ENCODE peak calls at places on chromosome 11, in nine cellular contexts. One of them, this sample, is unnamed.

GRCh38 chr11:2945757-2946287 is 16.6 kb upstream of the PHLDA2 start:
- DNase-seq in HCEC 1CT: no peak
- DNase-seq in neural progenitor cell: no peak
- DNase-seq in mesothelial cell of epicardium: no peak
- DNase-seq in KBM-7: no peak
- DNase-seq in stimulated activated CD4-positive, alpha-beta T cell treated with anti-CD3 and anti-CD28 coated beads, Interleukin-12 subunit alpha, Interleukin-12 subunit beta, amount 100 ng/mL, for 4 hours: no peak
- DNase-seq in cardiac septum: no peak
- DNase-seq in stimulated activated CD8-positive, alpha-beta memory T cell treated with anti-CD3 and anti-CD28 coated beads, Interleukin-7, amount 100 ng/mL, for 48 hours: no peak
- DNase-seq in activated CD8-positive, alpha-beta memory T cell treated with anti-CD3 and anti-CD28 coated beads, Interleukin-2, amount 10 ng/mL, durations not matched to agents 7 days and 5 days: no peak
- DNase-seq in this sample: no peak

GRCh38 chr11:134911514-134912180 is 499.6 kb upstream of the B3GAT1 start:
- DNase-seq in activated CD8-positive, alpha-beta memory T cell treated with anti-CD3 and anti-CD28 coated beads, Interleukin-2, amount 10 ng/mL, durations not matched to agents 7 days and 5 days: no peak
- DNase-seq in mesothelial cell of epicardium: no peak
- DNase-seq in HCEC 1CT: no peak
- DNase-seq in KBM-7: no peak
- DNase-seq in cardiac septum: no peak
- DNase-seq in stimulated activated CD8-positive, alpha-beta memory T cell treated with anti-CD3 and anti-CD28 coated beads, Interleukin-7, amount 100 ng/mL, for 48 hours: no peak
- DNase-seq in stimulated activated CD4-positive, alpha-beta T cell treated with anti-CD3 and anti-CD28 coated beads, Interleukin-12 subunit alpha, Interleukin-12 subunit beta, amount 100 ng/mL, for 4 hours: no peak
- DNase-seq in neural progenitor cell: no peak
- DNase-seq in this sample: no peak

GRCh38 chr11:5489571-5490357 is 1.3 kb downstream of the OR52D1 start:
- DNase-seq in stimulated activated CD8-positive, alpha-beta memory T cell treated with anti-CD3 and anti-CD28 coated beads, Interleukin-7, amount 100 ng/mL, for 48 hours: no peak
- DNase-seq in cardiac septum: no peak
- DNase-seq in activated CD8-positive, alpha-beta memory T cell treated with anti-CD3 and anti-CD28 coated beads, Interleukin-2, amount 10 ng/mL, durations not matched to agents 7 days and 5 days: no peak
- DNase-seq in KBM-7: no peak
- DNase-seq in neural progenitor cell: no peak
- DNase-seq in mesothelial cell of epicardium: no peak
- DNase-seq in stimulated activated CD4-positive, alpha-beta T cell treated with anti-CD3 and anti-CD28 coated beads, Interleukin-12 subunit alpha, Interleukin-12 subunit beta, amount 100 ng/mL, for 4 hours: no peak
- DNase-seq in HCEC 1CT: no peak
- DNase-seq in this sample: no peak

GRCh38 chr11:124481365-124482323 is 36.1 kb upstream of the OR8B8 start:
- DNase-seq in neural progenitor cell: peak
- DNase-seq in KBM-7: peak
- DNase-seq in stimulated activated CD8-positive, alpha-beta memory T cell treated with anti-CD3 and anti-CD28 coated beads, Interleukin-7, amount 100 ng/mL, for 48 hours: no peak
- DNase-seq in stimulated activated CD4-positive, alpha-beta T cell treated with anti-CD3 and anti-CD28 coated beads, Interleukin-12 subunit alpha, Interleukin-12 subunit beta, amount 100 ng/mL, for 4 hours: no peak
- DNase-seq in mesothelial cell of epicardium: no peak
- DNase-seq in HCEC 1CT: peak
- DNase-seq in cardiac septum: no peak
- DNase-seq in activated CD8-positive, alpha-beta memory T cell treated with anti-CD3 and anti-CD28 coated beads, Interleukin-2, amount 10 ng/mL, durations not matched to agents 7 days and 5 days: no peak
- DNase-seq in this sample: peak

GRCh38 chr11:47516984-47517853 is 35.7 kb downstream of the CELF1 start:
- DNase-seq in stimulated activated CD8-positive, alpha-beta memory T cell treated with anti-CD3 and anti-CD28 coated beads, Interleukin-7, amount 100 ng/mL, for 48 hours: no peak
- DNase-seq in cardiac septum: no peak
- DNase-seq in stimulated activated CD4-positive, alpha-beta T cell treated with anti-CD3 and anti-CD28 coated beads, Interleukin-12 subunit alpha, Interleukin-12 subunit beta, amount 100 ng/mL, for 4 hours: no peak
- DNase-seq in HCEC 1CT: no peak
- DNase-seq in mesothelial cell of epicardium: no peak
- DNase-seq in activated CD8-positive, alpha-beta memory T cell treated with anti-CD3 and anti-CD28 coated beads, Interleukin-2, amount 10 ng/mL, durations not matched to agents 7 days and 5 days: no peak
- DNase-seq in neural progenitor cell: no peak
- DNase-seq in KBM-7: no peak
- DNase-seq in this sample: no peak

GRCh38 chr11:56846631-56847400 is 98.3 kb upstream of the OR9G4 start:
- DNase-seq in KBM-7: no peak
- DNase-seq in stimulated activated CD4-positive, alpha-beta T cell treated with anti-CD3 and anti-CD28 coated beads, Interleukin-12 subunit alpha, Interleukin-12 subunit beta, amount 100 ng/mL, for 4 hours: no peak
- DNase-seq in HCEC 1CT: no peak
- DNase-seq in mesothelial cell of epicardium: no peak
- DNase-seq in neural progenitor cell: no peak
- DNase-seq in cardiac septum: no peak
- DNase-seq in stimulated activated CD8-positive, alpha-beta memory T cell treated with anti-CD3 and anti-CD28 coated beads, Interleukin-7, amount 100 ng/mL, for 48 hours: no peak
- DNase-seq in activated CD8-positive, alpha-beta memory T cell treated with anti-CD3 and anti-CD28 coated beads, Interleukin-2, amount 10 ng/mL, durations not matched to agents 7 days and 5 days: no peak
- DNase-seq in this sample: no peak

GRCh38 chr11:26247340-26247739 is 84.6 kb upstream of the ANO3 start:
- DNase-seq in mesothelial cell of epicardium: no peak
- DNase-seq in KBM-7: no peak
- DNase-seq in stimulated activated CD8-positive, alpha-beta memory T cell treated with anti-CD3 and anti-CD28 coated beads, Interleukin-7, amount 100 ng/mL, for 48 hours: no peak
- DNase-seq in neural progenitor cell: no peak
- DNase-seq in HCEC 1CT: peak
- DNase-seq in stimulated activated CD4-positive, alpha-beta T cell treated with anti-CD3 and anti-CD28 coated beads, Interleukin-12 subunit alpha, Interleukin-12 subunit beta, amount 100 ng/mL, for 4 hours: no peak
- DNase-seq in activated CD8-positive, alpha-beta memory T cell treated with anti-CD3 and anti-CD28 coated beads, Interleukin-2, amount 10 ng/mL, durations not matched to agents 7 days and 5 days: no peak
- DNase-seq in cardiac septum: no peak
- DNase-seq in this sample: no peak

GRCh38 chr11:11743216-11743615 is 98.6 kb upstream of the USP47 start:
- DNase-seq in stimulated activated CD8-positive, alpha-beta memory T cell treated with anti-CD3 and anti-CD28 coated beads, Interleukin-7, amount 100 ng/mL, for 48 hours: no peak
- DNase-seq in mesothelial cell of epicardium: no peak
- DNase-seq in cardiac septum: no peak
- DNase-seq in neural progenitor cell: no peak
- DNase-seq in activated CD8-positive, alpha-beta memory T cell treated with anti-CD3 and anti-CD28 coated beads, Interleukin-2, amount 10 ng/mL, durations not matched to agents 7 days and 5 days: no peak
- DNase-seq in HCEC 1CT: no peak
- DNase-seq in KBM-7: no peak
- DNase-seq in stimulated activated CD4-positive, alpha-beta T cell treated with anti-CD3 and anti-CD28 coated beads, Interleukin-12 subunit alpha, Interleukin-12 subunit beta, amount 100 ng/mL, for 4 hours: no peak
- DNase-seq in this sample: no peak

GRCh38 chr11:117010808-117011540 is 87.3 kb downstream of the SIK3 start:
- DNase-seq in cardiac septum: no peak
- DNase-seq in activated CD8-positive, alpha-beta memory T cell treated with anti-CD3 and anti-CD28 coated beads, Interleukin-2, amount 10 ng/mL, durations not matched to agents 7 days and 5 days: no peak
- DNase-seq in neural progenitor cell: no peak
- DNase-seq in KBM-7: no peak
- DNase-seq in stimulated activated CD8-positive, alpha-beta memory T cell treated with anti-CD3 and anti-CD28 coated beads, Interleukin-7, amount 100 ng/mL, for 48 hours: no peak
- DNase-seq in mesothelial cell of epicardium: no peak
- DNase-seq in stimulated activated CD4-positive, alpha-beta T cell treated with anti-CD3 and anti-CD28 coated beads, Interleukin-12 subunit alpha, Interleukin-12 subunit beta, amount 100 ng/mL, for 4 hours: no peak
- DNase-seq in HCEC 1CT: peak
- DNase-seq in this sample: no peak

GRCh38 chr11:117803896-117804295 is 6.9 kb upstream of the DSCAML1 start:
- DNase-seq in neural progenitor cell: no peak
- DNase-seq in stimulated activated CD4-positive, alpha-beta T cell treated with anti-CD3 and anti-CD28 coated beads, Interleukin-12 subunit alpha, Interleukin-12 subunit beta, amount 100 ng/mL, for 4 hours: no peak
- DNase-seq in KBM-7: no peak
- DNase-seq in mesothelial cell of epicardium: no peak
- DNase-seq in HCEC 1CT: no peak
- DNase-seq in stimulated activated CD8-positive, alpha-beta memory T cell treated with anti-CD3 and anti-CD28 coated beads, Interleukin-7, amount 100 ng/mL, for 48 hours: no peak
- DNase-seq in activated CD8-positive, alpha-beta memory T cell treated with anti-CD3 and anti-CD28 coated beads, Interleukin-2, amount 10 ng/mL, durations not matched to agents 7 days and 5 days: no peak
- DNase-seq in cardiac septum: no peak
- DNase-seq in this sample: no peak

GRCh38 chr11:64007629-64008282 is 21.5 kb downstream of the OTUB1 start:
- DNase-seq in activated CD8-positive, alpha-beta memory T cell treated with anti-CD3 and anti-CD28 coated beads, Interleukin-2, amount 10 ng/mL, durations not matched to agents 7 days and 5 days: no peak
- DNase-seq in HCEC 1CT: no peak
- DNase-seq in stimulated activated CD4-positive, alpha-beta T cell treated with anti-CD3 and anti-CD28 coated beads, Interleukin-12 subunit alpha, Interleukin-12 subunit beta, amount 100 ng/mL, for 4 hours: no peak
- DNase-seq in stimulated activated CD8-positive, alpha-beta memory T cell treated with anti-CD3 and anti-CD28 coated beads, Interleukin-7, amount 100 ng/mL, for 48 hours: no peak
- DNase-seq in neural progenitor cell: peak
- DNase-seq in cardiac septum: peak
- DNase-seq in KBM-7: no peak
- DNase-seq in mesothelial cell of epicardium: peak
- DNase-seq in this sample: no peak

GRCh38 chr11:65435981-65436411 is 13.4 kb downstream of the NEAT1 start:
- DNase-seq in stimulated activated CD8-positive, alpha-beta memory T cell treated with anti-CD3 and anti-CD28 coated beads, Interleukin-7, amount 100 ng/mL, for 48 hours: no peak
- DNase-seq in HCEC 1CT: no peak
- DNase-seq in neural progenitor cell: no peak
- DNase-seq in stimulated activated CD4-positive, alpha-beta T cell treated with anti-CD3 and anti-CD28 coated beads, Interleukin-12 subunit alpha, Interleukin-12 subunit beta, amount 100 ng/mL, for 4 hours: no peak
- DNase-seq in cardiac septum: peak
- DNase-seq in KBM-7: peak
- DNase-seq in activated CD8-positive, alpha-beta memory T cell treated with anti-CD3 and anti-CD28 coated beads, Interleukin-2, amount 10 ng/mL, durations not matched to agents 7 days and 5 days: peak
- DNase-seq in mesothelial cell of epicardium: no peak
- DNase-seq in this sample: no peak

GRCh38 chr11:69451289-69451688 is 30.2 kb upstream of the LINC01488 start:
- DNase-seq in activated CD8-positive, alpha-beta memory T cell treated with anti-CD3 and anti-CD28 coated beads, Interleukin-2, amount 10 ng/mL, durations not matched to agents 7 days and 5 days: no peak
- DNase-seq in cardiac septum: no peak
- DNase-seq in stimulated activated CD8-positive, alpha-beta memory T cell treated with anti-CD3 and anti-CD28 coated beads, Interleukin-7, amount 100 ng/mL, for 48 hours: no peak
- DNase-seq in stimulated activated CD4-positive, alpha-beta T cell treated with anti-CD3 and anti-CD28 coated beads, Interleukin-12 subunit alpha, Interleukin-12 subunit beta, amount 100 ng/mL, for 4 hours: no peak
- DNase-seq in neural progenitor cell: no peak
- DNase-seq in mesothelial cell of epicardium: no peak
- DNase-seq in HCEC 1CT: no peak
- DNase-seq in KBM-7: no peak
- DNase-seq in this sample: no peak

GRCh38 chr11:44858796-44859527 is 91.7 kb downstream of the TP53I11 start:
- DNase-seq in KBM-7: no peak
- DNase-seq in mesothelial cell of epicardium: no peak
- DNase-seq in cardiac septum: no peak
- DNase-seq in neural progenitor cell: peak
- DNase-seq in activated CD8-positive, alpha-beta memory T cell treated with anti-CD3 and anti-CD28 coated beads, Interleukin-2, amount 10 ng/mL, durations not matched to agents 7 days and 5 days: no peak
- DNase-seq in stimulated activated CD8-positive, alpha-beta memory T cell treated with anti-CD3 and anti-CD28 coated beads, Interleukin-7, amount 100 ng/mL, for 48 hours: no peak
- DNase-seq in stimulated activated CD4-positive, alpha-beta T cell treated with anti-CD3 and anti-CD28 coated beads, Interleukin-12 subunit alpha, Interleukin-12 subunit beta, amount 100 ng/mL, for 4 hours: no peak
- DNase-seq in HCEC 1CT: no peak
- DNase-seq in this sample: no peak

GRCh38 chr11:133214646-133215045 is 317.7 kb downstream of the OPCML start:
- DNase-seq in KBM-7: no peak
- DNase-seq in stimulated activated CD8-positive, alpha-beta memory T cell treated with anti-CD3 and anti-CD28 coated beads, Interleukin-7, amount 100 ng/mL, for 48 hours: no peak
- DNase-seq in activated CD8-positive, alpha-beta memory T cell treated with anti-CD3 and anti-CD28 coated beads, Interleukin-2, amount 10 ng/mL, durations not matched to agents 7 days and 5 days: no peak
- DNase-seq in mesothelial cell of epicardium: no peak
- DNase-seq in stimulated activated CD4-positive, alpha-beta T cell treated with anti-CD3 and anti-CD28 coated beads, Interleukin-12 subunit alpha, Interleukin-12 subunit beta, amount 100 ng/mL, for 4 hours: no peak
- DNase-seq in cardiac septum: no peak
- DNase-seq in neural progenitor cell: no peak
- DNase-seq in HCEC 1CT: no peak
- DNase-seq in this sample: no peak

GRCh38 chr11:88552377-88553029 is 215.0 kb upstream of the CTSC start:
- DNase-seq in mesothelial cell of epicardium: peak
- DNase-seq in KBM-7: peak
- DNase-seq in stimulated activated CD4-positive, alpha-beta T cell treated with anti-CD3 and anti-CD28 coated beads, Interleukin-12 subunit alpha, Interleukin-12 subunit beta, amount 100 ng/mL, for 4 hours: peak
- DNase-seq in activated CD8-positive, alpha-beta memory T cell treated with anti-CD3 and anti-CD28 coated beads, Interleukin-2, amount 10 ng/mL, durations not matched to agents 7 days and 5 days: peak
- DNase-seq in cardiac septum: no peak
- DNase-seq in neural progenitor cell: peak
- DNase-seq in HCEC 1CT: peak
- DNase-seq in stimulated activated CD8-positive, alpha-beta memory T cell treated with anti-CD3 and anti-CD28 coated beads, Interleukin-7, amount 100 ng/mL, for 48 hours: no peak
- DNase-seq in this sample: peak

GRCh38 chr11:120125005-120125404 is 12.9 kb downstream of the TRIM29 start:
- DNase-seq in neural progenitor cell: no peak
- DNase-seq in activated CD8-positive, alpha-beta memory T cell treated with anti-CD3 and anti-CD28 coated beads, Interleukin-2, amount 10 ng/mL, durations not matched to agents 7 days and 5 days: no peak
- DNase-seq in cardiac septum: no peak
- DNase-seq in KBM-7: no peak
- DNase-seq in mesothelial cell of epicardium: no peak
- DNase-seq in stimulated activated CD8-positive, alpha-beta memory T cell treated with anti-CD3 and anti-CD28 coated beads, Interleukin-7, amount 100 ng/mL, for 48 hours: no peak
- DNase-seq in stimulated activated CD4-positive, alpha-beta T cell treated with anti-CD3 and anti-CD28 coated beads, Interleukin-12 subunit alpha, Interleukin-12 subunit beta, amount 100 ng/mL, for 4 hours: no peak
- DNase-seq in HCEC 1CT: peak
- DNase-seq in this sample: no peak